ENCODE peak calls at places on chromosomes 16 and 17, in six cellular contexts. T, F, O, E, W and Y are unnamed samples.

GRCh38 chr17:46141645-46142044 is 51.6 kb downstream of the KANSL1 start:
- DNase-seq in O (no peak), W (no peak), T (no peak), F (no peak), E (no peak), Y (no peak)

GRCh38 chr17:7626307-7626706 is 1.3 kb downstream of the SAT2 start:
- DNase-seq in T (no peak), E (no peak), W (no peak), F (no peak), O (no peak), Y (no peak)

GRCh38 chr16:57535680-57536305 is 578 bp downstream of the CCDC102A start:
- DNase-seq in O (peak; percentile 96), E (peak; percentile 94), T (peak; percentile 47), F (peak; percentile 74), W (peak; percentile 93), Y (peak; percentile 91)

GRCh38 chr17:1275962-1276736 is 3.3 kb upstream of the TRARG1 start:
- DNase-seq in O (peak; percentile 62), W (peak; percentile 55), T (no peak), F (no peak), E (peak; percentile 83), Y (peak; percentile 15)

GRCh38 chr16:4015275-4015990 is 100.8 kb downstream of the ADCY9 start:
- DNase-seq in W (no peak), E (no peak), F (no peak), O (no peak), T (no peak), Y (no peak)

GRCh38 chr16:8727857-8728618 is 53.6 kb downstream of the ABAT start:
- DNase-seq in O (no peak), F (no peak), W (no peak), E (no peak), T (no peak), Y (no peak)

GRCh38 chr17:7932483-7932891 is 481 bp downstream of the CNTROB start:
- DNase-seq in E (peak; percentile 41), O (no peak), F (no peak), T (no peak), W (no peak), Y (peak; percentile 22)

GRCh38 chr16:89426736-89427525 is 63.4 kb downstream of the ANKRD11 start:
- DNase-seq in T (no peak), F (no peak), W (no peak), O (no peak), E (no peak), Y (no peak)

GRCh38 chr16:11972128-11972527 is 4.4 kb upstream of the SNX29 start:
- DNase-seq in T (no peak), O (no peak), F (no peak), E (no peak), W (no peak), Y (no peak)

GRCh38 chr16:29316673-29317237 is 89.8 kb downstream of the NPIPB11 start:
- DNase-seq in O (no peak), E (no peak), F (no peak), W (no peak), T (no peak), Y (no peak)

GRCh38 chr16:78461087-78461486 is 361.6 kb downstream of the WWOX start:
- DNase-seq in O (no peak), F (no peak), E (no peak), T (no peak), W (no peak), Y (no peak)

GRCh38 chr16:69921125-69921524 is 30.0 kb upstream of the CLEC18A start:
- DNase-seq in F (no peak), E (no peak), O (no peak), T (no peak), W (no peak), Y (peak; percentile 54)

GRCh38 chr17:6384481-6384880 is 50.4 kb downstream of the AIPL1 start:
- DNase-seq in F (no peak), T (no peak), E (no peak), W (no peak), O (no peak), Y (no peak)

GRCh38 chr16:61324044-61324443 is 712.2 kb downstream of the CDH8 start:
- DNase-seq in T (no peak), O (no peak), F (no peak), W (no peak), E (no peak), Y (no peak)

GRCh38 chr17:49555495-49556018 is 20.1 kb upstream of the NXPH3 start:
- DNase-seq in F (no peak), O (no peak), T (no peak), W (no peak), E (no peak), Y (no peak)

GRCh38 chr16:35492225-35492624 is 2032.8 kb downstream of the TP53TG3F start:
- DNase-seq in T (no peak), O (no peak), W (no peak), E (no peak), F (peak; percentile 76), Y (no peak)

GRCh38 chr17:64297467-64298088 is 34.5 kb upstream of the TEX2 start:
- DNase-seq in T (no peak), W (no peak), E (no peak), F (no peak), O (no peak), Y (no peak)

GRCh38 chr17:33520404-33521032 is 227.4 kb upstream of the ASIC2 start:
- DNase-seq in W (peak; percentile 12), E (peak; percentile 71), O (peak; percentile 40), F (no peak), T (no peak), Y (peak; percentile 3)